ENCODE peak calls at places on chromosomes 11 and 22, in six cellular contexts. B, L, G, A, C and W are unnamed samples.

GRCh38 chr11:32311351-32312077 is 123.8 kb downstream of the WT1 start:
- DNase-seq in G (no peak), L (no peak), B (no peak), A (no peak), C (no peak), W (no peak)

GRCh38 chr22:36865346-36865745 is 4.5 kb downstream of the NCF4 start:
- DNase-seq in C (no peak), G (no peak), L (no peak), B (no peak), A (no peak), W (no peak)

GRCh38 chr22:23183107-23183698 is 2.9 kb downstream of the BCR start:
- DNase-seq in C (peak; percentile 47), L (peak; percentile 79), G (no peak), B (peak; percentile 80), A (peak; percentile 52), W (no peak)

GRCh38 chr11:76610871-76611475 is 59.6 kb downstream of the LRRC32 start:
- DNase-seq in A (no peak), B (peak; percentile 84), C (no peak), L (no peak), G (peak; percentile 75), W (no peak)

GRCh38 chr11:95378106-95378505 is 147.1 kb upstream of the SESN3 start:
- DNase-seq in B (no peak), A (no peak), C (no peak), L (no peak), G (no peak), W (no peak)

GRCh38 chr11:61966673-61967176 is 709 bp downstream of the FTH1 start:
- DNase-seq in G (peak; percentile 85), B (peak; percentile 45), A (no peak), C (no peak), L (peak; percentile 47), W (no peak)

GRCh38 chr22:38964989-38965388 is 7.6 kb downstream of the APOBEC3A start:
- DNase-seq in C (no peak), L (no peak), B (no peak), A (peak; percentile 46), G (peak; percentile 62), W (no peak)

GRCh38 chr11:36258730-36259360 is 30.4 kb downstream of the COMMD9 start:
- DNase-seq in B (peak; percentile 66), A (peak; percentile 32), G (no peak), L (peak; percentile 69), C (peak; percentile 29), W (peak; percentile 27)

GRCh38 chr11:111299111-111300026 is 1.0 kb downstream of the POU2AF3 start:
- DNase-seq in L (peak; percentile 11), C (peak; percentile 46), G (peak; percentile 81), A (peak; percentile 73), B (peak; percentile 92), W (no peak)

GRCh38 chr11:85531498-85531897 is 95.6 kb downstream of the DLG2 start:
- DNase-seq in B (no peak), C (no peak), A (no peak), L (no peak), G (no peak), W (no peak)

GRCh38 chr11:85536438-85536837 is 90.7 kb downstream of the DLG2 start:
- DNase-seq in L (no peak), G (no peak), A (no peak), B (no peak), C (no peak), W (no peak)

GRCh38 chr11:85539029-85539689 is 88.0 kb downstream of the DLG2 start:
- DNase-seq in L (no peak), B (no peak), C (no peak), G (no peak), A (no peak), W (no peak)

GRCh38 chr11:85530596-85530995 is 96.5 kb downstream of the DLG2 start:
- DNase-seq in A (no peak), L (no peak), B (no peak), C (no peak), G (no peak), W (no peak)

DNA sequence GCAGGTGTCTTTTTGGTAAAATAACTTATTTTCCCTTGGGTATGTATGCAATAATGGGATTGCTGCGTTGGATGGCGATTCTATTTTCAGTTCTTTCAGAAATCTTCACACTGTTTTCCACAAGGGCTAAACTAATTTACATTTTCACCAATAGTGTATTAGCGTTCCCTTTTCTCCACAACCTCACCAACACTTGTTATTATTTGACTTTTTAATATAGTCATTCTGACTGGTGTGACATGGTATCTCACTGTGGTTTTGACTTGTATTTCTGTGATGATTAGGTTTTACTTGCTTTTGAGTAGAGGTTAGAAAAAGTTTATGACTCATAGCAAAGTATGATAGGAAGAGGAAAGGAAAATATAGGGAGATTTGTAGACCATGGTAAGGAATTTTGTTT is 92.3 kb downstream of the DLG2 start:
- DNase-seq in G (no peak), A (no peak), B (no peak), C (no peak), L (no peak), W (no peak)
- TF ChIP-seq POLR2AphosphoS5 in G (no peak), A (no peak), B (no peak), C (no peak), L (no peak), W (no peak)

GRCh38 chr11:443542-444199 is 1.9 kb upstream of the ANO9 start:
- DNase-seq in B (no peak), C (no peak), L (no peak), G (no peak), A (no peak), W (no peak)

GRCh38 chr11:440065-441042 is 1.5 kb downstream of the ANO9 start:
- DNase-seq in C (peak; percentile 32), A (peak; percentile 66), G (no peak), L (no peak), B (peak; percentile 35), W (no peak)

GRCh38 chr11:442611-443081 is 835 bp upstream of the ANO9 start:
- DNase-seq in L (no peak), C (no peak), A (no peak), B (peak; percentile 80), G (no peak), W (no peak)

GRCh38 chr11:441043-441417 is 781 bp downstream of the ANO9 start:
- DNase-seq in L (no peak), G (no peak), A (no peak), B (peak; percentile 37), C (no peak), W (no peak)

GRCh38 chr11:441418-442274 is at the start of gene ANO9:
- DNase-seq in C (peak; percentile 39), L (no peak), A (peak; percentile 87), G (peak; percentile 89), B (peak; percentile 68), W (no peak)
- TF ChIP-seq POLR2AphosphoS5 in C (no peak), L (no peak), A (peak; percentile 73), G (peak; percentile 39), B (no peak), W (no peak)

GRCh38 chr11:74695705-74696280 is 35.4 kb downstream of the CHRDL2 start:
- DNase-seq in L (no peak), B (no peak), C (no peak), G (no peak), A (no peak), W (no peak)
- TF ChIP-seq POLR2AphosphoS5 in L (no peak), B (no peak), C (no peak), G (no peak), A (no peak), W (no peak)

DNA sequence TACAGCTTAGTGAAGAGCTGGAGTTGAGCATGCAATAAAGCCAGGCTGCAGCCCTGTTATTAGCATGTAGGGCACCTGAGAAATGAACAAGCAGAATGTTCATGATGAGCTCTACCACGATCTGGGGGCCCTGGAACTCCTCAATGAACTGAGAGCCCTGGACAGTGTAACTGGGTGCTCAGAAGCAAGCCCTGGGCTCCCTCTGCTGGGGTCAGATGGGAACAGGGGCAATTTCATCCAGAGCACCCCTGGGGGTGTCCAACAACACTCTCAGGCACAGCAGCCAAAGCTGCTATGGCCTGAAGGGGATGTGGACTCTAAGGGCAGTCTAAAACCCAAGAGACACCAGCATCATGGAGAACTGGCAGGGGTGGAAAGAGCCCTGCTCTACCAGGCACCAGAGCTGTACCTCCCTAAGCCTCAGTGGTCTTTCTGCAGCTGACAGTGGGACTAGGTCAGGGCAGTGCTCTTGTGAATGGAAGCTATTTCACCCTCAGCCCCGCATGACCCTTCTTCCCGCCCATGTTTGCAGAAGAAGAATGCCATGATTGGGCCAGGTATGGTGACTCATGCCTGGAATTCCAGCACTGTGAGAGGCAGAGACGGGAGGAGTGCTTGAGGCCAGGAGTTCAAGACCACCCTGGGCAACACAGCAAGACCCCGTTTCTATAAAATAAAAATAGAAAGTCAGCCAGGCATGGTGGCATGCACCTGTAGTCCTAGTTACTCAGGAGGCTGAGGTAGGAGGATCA is 28.9 kb downstream of the THOC5 start:
- DNase-seq in B (peak; percentile 29), C (peak; percentile 46), G (peak; percentile 75), A (peak; percentile 22), L (peak; percentile 10), W (peak; percentile 10)
- TF ChIP-seq POLR2AphosphoS5 in B (no peak), C (no peak), G (no peak), A (no peak), L (no peak), W (no peak)

GRCh38 chr11:67505605-67506396 is 638 bp upstream of the PITPNM1 start:
- DNase-seq in G (peak; percentile 97), L (peak; percentile 84), A (peak; percentile 95), C (peak; percentile 80), B (peak; percentile 89), W (peak; percentile 91)
- TF ChIP-seq POLR2AphosphoS5 in G (peak; percentile 92), L (peak; percentile 40), A (peak; percentile 87), C (no peak), B (no peak), W (peak; percentile 45)

GRCh38 chr11:47564933-47565339 is 463 bp upstream of the PTPMT1 start:
- DNase-seq in A (no peak), C (no peak), L (no peak), B (peak; percentile 43), G (no peak), W (no peak)

GRCh38 chr11:47569646-47570045 is 4.2 kb downstream of the PTPMT1 start:
- DNase-seq in B (no peak), A (no peak), C (no peak), L (no peak), G (peak; percentile 10), W (no peak)

GRCh38 chr11:47566166-47566546 is 757 bp downstream of the PTPMT1 start:
- DNase-seq in A (no peak), G (peak; percentile 73), B (no peak), L (no peak), C (no peak), W (no peak)

GRCh38 chr11:47560431-47560830 is 5.0 kb upstream of the PTPMT1 start:
- DNase-seq in B (no peak), L (no peak), G (no peak), A (no peak), C (no peak), W (no peak)

DNA sequence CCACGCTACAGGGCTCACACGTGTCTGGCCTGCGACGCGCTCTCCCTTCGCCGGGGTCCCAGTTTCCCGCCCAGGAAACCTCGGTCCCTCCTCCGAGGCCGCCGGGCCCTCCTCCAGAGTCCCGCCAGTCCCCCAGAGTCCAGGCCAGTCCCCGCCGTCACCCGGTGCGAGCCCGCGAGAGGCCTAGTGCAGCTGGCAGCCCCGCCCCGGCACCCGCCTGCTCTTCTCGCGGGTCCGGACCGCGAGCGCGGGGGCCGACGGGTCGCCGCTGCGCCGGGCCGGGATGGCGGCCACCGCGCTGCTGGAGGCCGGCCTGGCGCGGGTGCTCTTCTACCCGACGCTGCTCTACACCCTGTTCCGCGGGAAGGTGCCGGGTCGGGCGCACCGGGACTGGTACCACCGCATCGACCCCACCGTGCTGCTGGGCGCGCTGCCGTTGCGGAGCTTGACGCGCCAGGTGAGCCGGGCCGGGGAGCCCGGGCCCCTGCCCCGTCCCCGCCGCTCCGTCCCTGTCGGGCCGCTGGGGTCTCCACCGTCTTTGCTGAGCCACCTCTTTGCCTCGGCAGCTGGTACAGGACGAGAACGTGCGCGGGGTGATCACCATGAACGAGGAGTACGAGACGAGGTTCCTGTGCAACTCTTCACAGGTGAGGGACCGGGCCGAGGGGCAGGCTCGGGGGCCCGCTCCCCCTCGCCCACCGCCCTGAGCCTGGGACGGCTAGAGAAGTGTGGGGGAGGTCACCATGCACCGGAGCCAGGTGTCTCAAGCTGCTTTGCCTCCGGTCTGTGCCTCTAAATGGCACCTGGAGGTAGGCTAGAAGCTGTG is at the start of gene PTPMT1:
- DNase-seq in L (peak; percentile 63), B (peak; percentile 94), C (peak; percentile 68), G (peak; percentile 94), A (peak; percentile 81), W (no peak)
- TF ChIP-seq POLR2AphosphoS5 in L (peak; percentile 94), B (peak; percentile 50), C (peak; percentile 46), G (peak; percentile 76), A (peak; percentile 39), W (peak; percentile 61)